ENCODE peak calls at places on chromosomes 2 and 18, in eight cellular contexts. U, W, O, F, T, G, B and A are unnamed samples. For H3K4me1, the result is how much of the 10 kb centered on the place peaks cover.

GRCh38 chr18:420661-421060 is 79.8 kb downstream of the COLEC12 start:
- DNase-seq in O (no peak), W (no peak), G (no peak), U (no peak), B (no peak), T (no peak), F (no peak), A (no peak)

GRCh38 chr2:232484628-232485332 is 2.9 kb downstream of the ECEL1 start:
- DNase-seq in T (no peak), G (no peak), U (no peak), O (no peak), W (peak), F (no peak), B (no peak), A (no peak)

GRCh38 chr18:9380571-9381390 is 46.2 kb downstream of the TWSG1 start:
- DNase-seq in F (peak), O (no peak), B (no peak), U (no peak), W (no peak), T (no peak), G (no peak), A (no peak)

GRCh38 chr18:68298340-68298739 is 416.6 kb downstream of the TMX3 start:
- DNase-seq in F (no peak), B (no peak), G (no peak), O (no peak), W (no peak), T (no peak), U (no peak), A (no peak)

GRCh38 chr18:34223893-34224422 is 755 bp downstream of the NOL4 start:
- DNase-seq in G (peak), O (no peak), F (no peak), T (no peak), W (no peak), B (no peak), U (no peak), A (no peak)

GRCh38 chr2:160613466-160614153 is 120.0 kb upstream of the RBMS1 start:
- DNase-seq in O (no peak), G (no peak), T (no peak), B (no peak), U (no peak), W (no peak), F (peak), A (peak)

GRCh38 chr2:213021971-213022899 is 129.2 kb downstream of the IKZF2 start:
- DNase-seq in T (no peak), W (no peak), O (no peak), U (no peak), B (no peak), F (peak), G (no peak), A (no peak)

GRCh38 chr2:151730242-151730975 is 3.9 kb downstream of the NEB start:
- DNase-seq in G (no peak), T (no peak), W (no peak), B (no peak), F (peak), O (no peak), U (no peak), A (no peak)

GRCh38 chr2:215848146-215848545 is 165.2 kb downstream of the MREG start:
- DNase-seq in W (no peak), G (no peak), T (no peak), F (no peak), B (no peak), O (no peak), U (no peak), A (no peak)

GRCh38 chr18:31946305-31947046 is 3.5 kb upstream of the TRAPPC8 start:
- DNase-seq in W (no peak), U (no peak), F (no peak), B (no peak), O (no peak), T (no peak), G (no peak), A (no peak)

GRCh38 chr2:61018319-61018750 is 280 bp upstream of the PUS10 start:
- DNase-seq in G (no peak), T (no peak), U (no peak), W (no peak), O (no peak), B (no peak), F (peak), A (no peak)

GRCh38 chr2:129011466-129012061 is 692.9 kb upstream of the HS6ST1 start:
- DNase-seq in T (no peak), O (no peak), F (no peak), B (no peak), W (no peak), U (no peak), G (no peak), A (no peak)

GRCh38 chr18:76354348-76354747 is 140.7 kb downstream of the ZNF516 start:
- DNase-seq in F (peak), B (no peak), U (no peak), T (no peak), W (no peak), O (no peak), G (no peak), A (peak)

GRCh38 chr2:177232098-177232704 is 19.6 kb downstream of the HNRNPA3 start:
- DNase-seq in W (no peak), F (no peak), G (no peak), O (no peak), U (no peak), T (no peak), B (no peak), A (no peak)

GRCh38 chr18:49890041-49890440 is 76.7 kb upstream of the ACAA2 start:
- DNase-seq in U (no peak), W (no peak), B (no peak), O (no peak), F (no peak), G (no peak), T (no peak), A (no peak)

GRCh38 chr2:73779472-73780241 is at the start of gene DUSP11:
- DNase-seq in O (peak), T (peak), U (peak), G (peak), F (peak), B (peak), W (peak), A (peak)

GRCh38 chr2:216700088-216700567 is 4.8 kb upstream of the IGFBP5 start:
- DNase-seq in O (no peak), F (no peak), U (no peak), W (no peak), G (no peak), T (no peak), B (no peak), A (no peak)

GRCh38 chr2:100244881-100245605 is 77.3 kb downstream of the LONRF2 start:
- DNase-seq in T (no peak), G (no peak), B (no peak), W (no peak), O (no peak), F (peak), U (no peak), A (no peak)

GRCh38 chr2:241636983-241637232 is at the start of gene THAP4:
- DNase-seq in U (peak), T (no peak), O (no peak), B (peak), G (no peak), W (peak), F (no peak), A (no peak)

GRCh38 chr2:130316596-130316995 is 26.1 kb upstream of the IMP4 start:
- DNase-seq in W (no peak), B (no peak), F (no peak), T (no peak), G (no peak), U (no peak), O (no peak), A (no peak)

GRCh38 chr18:41096504-41096903 is 858.5 kb upstream of the PIK3C3 start:
- DNase-seq in G (no peak), W (no peak), T (no peak), B (no peak), F (peak), O (no peak), U (no peak), A (peak)

GRCh38 chr2:220044383-220044782 is 417.0 kb downstream of the SLC4A3 start:
- DNase-seq in O (no peak), U (no peak), T (no peak), F (no peak), B (no peak), G (no peak), W (no peak), A (no peak)

GRCh38 chr18:46481048-46481846 is 175.8 kb downstream of the LOXHD1 start:
- DNase-seq in G (peak), W (no peak), F (peak), B (no peak), O (peak), U (peak), T (peak), A (peak)

GRCh38 chr18:44851806-44852205 is 171.1 kb downstream of the SETBP1 start:
- DNase-seq in W (no peak), U (no peak), O (no peak), T (no peak), G (no peak), F (no peak), B (peak), A (no peak)

GRCh38 chr18:23706971-23707640 is 17.9 kb downstream of the LAMA3 start:
- DNase-seq in G (no peak), O (no peak), B (no peak), U (no peak), F (no peak), W (no peak), T (no peak), A (no peak)

GRCh38 chr2:186617771-186618170 is 27.9 kb downstream of the ITGAV start:
- DNase-seq in F (no peak), U (no peak), W (no peak), T (no peak), B (no peak), G (no peak), O (no peak), A (no peak)

GRCh38 chr18:35592298-35592697 is 10.8 kb downstream of the GALNT1 start:
- DNase-seq in U (no peak), F (no peak), W (no peak), T (no peak), G (no peak), B (no peak), O (no peak), A (no peak)

GRCh38 chr2:226618875-226619605 is 180.6 kb downstream of the IRS1 start:
- DNase-seq in G (no peak), W (no peak), F (peak), B (no peak), O (peak), U (no peak), T (peak), A (peak)

GRCh38 chr2:219476605-219477578 is 21.8 kb upstream of the GMPPA start:
- DNase-seq in G (no peak), O (no peak), U (no peak), B (no peak), T (no peak), F (no peak), W (no peak), A (no peak)

GRCh38 chr18:55435592-55435991 is 152.4 kb downstream of the TCF4 start:
- DNase-seq in O (no peak), F (no peak), T (no peak), W (no peak), G (no peak), B (no peak), U (no peak), A (no peak)

GRCh38 chr18:76564636-76565237 is 69.7 kb upstream of the ZNF516 start:
- DNase-seq in O (no peak), G (no peak), B (no peak), W (peak), F (no peak), T (no peak), U (no peak), A (no peak)

GRCh38 chr2:28449489-28450395 is 46.1 kb upstream of the PLB1 start:
- DNase-seq in T (no peak), W (no peak), O (peak), B (no peak), U (no peak), F (peak), G (no peak), A (peak)

GRCh38 chr18:48679236-48679635 is 140.4 kb downstream of the CTIF start:
- DNase-seq in T (no peak), O (no peak), B (no peak), W (no peak), F (no peak), G (no peak), U (no peak), A (no peak)

GRCh38 chr2:47618272-47618552 is 164.7 kb upstream of the MSH6 start:
- DNase-seq in F (no peak), T (no peak), U (no peak), O (no peak), W (no peak), B (no peak), G (peak), A (no peak)

GRCh38 chr2:98467082-98467536 is 22.5 kb downstream of the INPP4A start:
- DNase-seq in B (no peak), W (no peak), F (no peak), T (no peak), U (no peak), G (no peak), O (no peak), A (no peak)

GRCh38 chr2:108587621-108588020 is 53.4 kb downstream of the LIMS1 start:
- DNase-seq in G (no peak), W (no peak), U (no peak), F (peak), T (no peak), O (no peak), B (peak), A (peak)

GRCh38 chr18:23523429-23524212 is 20.3 kb downstream of the RMC1 start:
- DNase-seq in F (peak), W (no peak), U (no peak), G (no peak), O (no peak), T (no peak), B (no peak), A (no peak)

GRCh38 chr2:45898819-45899218 is 247.3 kb downstream of the PRKCE start:
- DNase-seq in B (no peak), O (no peak), F (no peak), W (no peak), U (no peak), T (no peak), G (peak), A (peak)

GRCh38 chr18:22346968-22347611 is 70.6 kb downstream of the CTAGE1 start:
- DNase-seq in W (peak), B (no peak), G (peak), O (no peak), F (peak), T (peak), U (peak), A (peak)
- TF ChIP-seq POLR2A in W (peak), B (peak), G (no peak), O (no peak), F (no peak), T (no peak), U (peak), A (no peak)

GRCh38 chr2:9536504-9536903 is 19.1 kb downstream of the ADAM17 start:
- DNase-seq in B (no peak), G (no peak), F (no peak), U (no peak), T (no peak), O (no peak), W (no peak), A (no peak)

GRCh38 chr2:9539530-9539929 is 16.1 kb downstream of the ADAM17 start:
- DNase-seq in B (no peak), T (no peak), W (no peak), F (peak), U (no peak), G (no peak), O (no peak), A (peak)

GRCh38 chr2:9535177-9535576 is 20.5 kb downstream of the ADAM17 start:
- DNase-seq in U (no peak), F (no peak), W (no peak), O (no peak), B (no peak), G (no peak), T (no peak), A (no peak)

GRCh38 chr2:9533663-9534062 is 22.0 kb downstream of the ADAM17 start:
- DNase-seq in G (no peak), W (no peak), B (no peak), O (no peak), F (no peak), U (no peak), T (no peak), A (no peak)

GRCh38 chr2:9538000-9538507 is 17.6 kb downstream of the ADAM17 start:
- DNase-seq in T (no peak), W (no peak), B (no peak), F (peak), O (no peak), G (no peak), U (no peak), A (peak)
- H3K4me1 ChIP-seq in T (under half), W (under half), B (under half), F (under half), O (under half), G (under half), U (under half), A (under half)

GRCh38 chr2:118013724-118014491 is at the start of gene CCDC93:
- DNase-seq in W (peak), B (peak), U (peak), F (peak), G (peak), T (peak), O (peak), A (peak)
- TF ChIP-seq POLR2A in W (peak), B (peak), U (peak), F (peak), G (no peak), T (peak), O (peak), A (peak)

GRCh38 chr18:58336605-58337004 is 292.3 kb downstream of the ALPK2 start:
- DNase-seq in T (no peak), U (no peak), W (no peak), O (no peak), B (no peak), F (peak), G (no peak), A (no peak)
- H3K4me1 ChIP-seq in T (under half), U (under half), W (under half), O (under half), B (under half), F (under half), G (under half), A (under half)

GRCh38 chr2:29806461-29806860 is 114.9 kb downstream of the ALK start:
- DNase-seq in B (no peak), F (no peak), W (no peak), T (no peak), O (no peak), G (no peak), U (no peak), A (no peak)
- TF ChIP-seq POLR2A in B (no peak), F (no peak), W (no peak), T (no peak), O (no peak), G (no peak), U (no peak), A (no peak)

GRCh38 chr2:101778102-101778501 is 80.6 kb downstream of the MAP4K4 start:
- DNase-seq in O (no peak), F (no peak), U (no peak), T (no peak), G (no peak), B (no peak), W (no peak), A (no peak)

GRCh38 chr2:101776172-101777043 is 78.9 kb downstream of the MAP4K4 start:
- DNase-seq in O (no peak), T (peak), W (no peak), B (no peak), G (peak), U (no peak), F (no peak), A (no peak)

GRCh38 chr2:101777337-101777736 is 79.8 kb downstream of the MAP4K4 start:
- DNase-seq in F (no peak), G (no peak), U (no peak), B (no peak), O (no peak), W (no peak), T (no peak), A (no peak)

GRCh38 chr2:101775092-101775491 is 77.6 kb downstream of the MAP4K4 start:
- DNase-seq in F (peak), T (no peak), B (no peak), O (no peak), U (no peak), G (no peak), W (no peak), A (no peak)

DNA sequence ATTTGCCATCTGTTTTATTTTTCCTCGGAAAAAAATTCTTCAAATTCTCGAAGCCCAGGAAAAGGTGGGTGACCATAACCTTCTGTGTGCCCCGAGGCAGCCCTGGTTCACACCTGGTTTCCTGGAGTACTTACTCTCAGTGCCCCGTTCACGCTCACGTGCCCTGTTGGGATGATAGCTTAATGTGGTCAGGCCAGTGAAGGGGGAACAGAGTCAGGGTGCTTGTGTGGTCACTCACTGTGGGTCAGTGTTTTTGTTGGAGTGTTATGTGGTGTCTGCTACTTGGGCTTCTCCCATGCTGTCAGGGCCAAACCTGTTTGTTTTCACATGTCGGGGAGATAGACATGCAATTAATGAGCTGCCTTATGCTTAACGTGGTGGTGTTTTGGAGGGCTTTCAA is 78.1 kb downstream of the MAP4K4 start:
- DNase-seq in T (no peak), B (no peak), G (peak), F (no peak), O (no peak), W (no peak), U (no peak), A (no peak)
- H3K4me1 ChIP-seq in T (half or more), B (under half), G (under half), F (under half), O (under half), W (under half), U (under half), A (under half)

GRCh38 chr2:238279324-238279682 is 9.1 kb downstream of the PER2 start:
- DNase-seq in G (no peak), W (peak), B (no peak), O (no peak), T (no peak), U (no peak), F (no peak), A (no peak)
- TF ChIP-seq POLR2A in G (no peak), W (no peak), B (no peak), O (no peak), T (no peak), U (no peak), F (no peak), A (no peak)

DNA sequence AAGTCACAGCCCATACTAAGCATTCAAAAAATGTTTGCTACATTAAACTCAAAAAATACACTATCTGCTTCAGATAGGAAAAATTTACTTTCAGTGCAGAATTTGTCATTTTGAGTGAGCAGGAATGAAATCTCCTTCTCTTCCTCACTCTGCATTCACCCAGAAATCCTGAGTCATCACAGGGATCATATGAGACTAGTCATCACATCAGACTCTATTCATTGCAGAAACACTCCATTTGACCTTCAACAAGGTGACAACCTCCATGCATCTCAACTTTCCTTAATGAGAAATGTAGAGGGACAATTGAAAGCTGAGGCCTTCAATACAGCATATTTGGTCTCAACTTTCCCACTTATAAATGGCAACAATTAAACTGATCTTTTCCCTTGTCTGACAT is 130.4 kb upstream of the CYP26B1 start:
- DNase-seq in G (no peak), T (no peak), U (no peak), O (no peak), B (no peak), F (peak), W (no peak), A (peak)
- H3K4me1 ChIP-seq in G (under half), T (under half), U (under half), O (under half), B (under half), F (under half), W (under half), A (under half)

GRCh38 chr2:16407358-16407757 is 258.3 kb downstream of the CYRIA start:
- DNase-seq in B (no peak), F (no peak), O (no peak), G (no peak), T (no peak), W (no peak), U (no peak), A (no peak)

GRCh38 chr2:16406497-16406896 is 259.1 kb downstream of the CYRIA start:
- DNase-seq in W (no peak), F (no peak), G (no peak), B (no peak), O (no peak), T (no peak), U (no peak), A (no peak)

GRCh38 chr2:16408331-16409005 is 257.2 kb downstream of the CYRIA start:
- DNase-seq in O (no peak), T (no peak), G (no peak), F (no peak), U (no peak), B (no peak), W (no peak), A (no peak)

GRCh38 chr2:16405551-16405950 is 260.1 kb downstream of the CYRIA start:
- DNase-seq in O (no peak), G (no peak), B (no peak), U (no peak), T (no peak), F (no peak), W (no peak), A (no peak)

GRCh38 chr2:16406929-16407328 is 258.7 kb downstream of the CYRIA start:
- DNase-seq in O (no peak), U (no peak), B (no peak), G (no peak), W (no peak), T (no peak), F (no peak), A (no peak)
- TF ChIP-seq POLR2A in O (no peak), U (no peak), B (no peak), G (no peak), W (no peak), T (no peak), F (no peak), A (no peak)